ENCODE peak calls at places on chromosomes 4 and X, in five cellular contexts. One of them, this sample, is unnamed.

GRCh38 chr4:112083587-112084347 is 61.5 kb upstream of the FAM241A start:
- DNase-seq in H1: no peak
- DNase-seq in tibial nerve: no peak
- DNase-seq in uterus: no peak
- DNase-seq in testis: no peak
- DNase-seq in this sample: no peak

GRCh38 chrX:10620121-10620699 is at the start of gene MID1:
- DNase-seq in H1: no peak
- DNase-seq in tibial nerve: peak; percentile 30
- DNase-seq in uterus: peak; percentile 72
- DNase-seq in testis: peak; percentile 90
- DNase-seq in this sample: peak; percentile 92

GRCh38 chr4:23853986-23854385 is 35.9 kb downstream of the PPARGC1A start:
- DNase-seq in H1: no peak
- DNase-seq in tibial nerve: no peak
- DNase-seq in uterus: no peak
- DNase-seq in testis: no peak
- DNase-seq in this sample: no peak

GRCh38 chr4:124337874-124338273 is 374.7 kb downstream of the ANKRD50 start:
- DNase-seq in H1: no peak
- DNase-seq in tibial nerve: no peak
- DNase-seq in uterus: peak; percentile 20
- DNase-seq in testis: peak; percentile 57
- DNase-seq in this sample: no peak

GRCh38 chr4:126850286-126850685 is 782.5 kb upstream of the INTU start:
- DNase-seq in H1: no peak
- DNase-seq in tibial nerve: no peak
- DNase-seq in uterus: no peak
- DNase-seq in testis: no peak
- DNase-seq in this sample: no peak

GRCh38 chrX:41116948-41117347 is 31.7 kb downstream of the USP9X start:
- DNase-seq in H1: no peak
- DNase-seq in tibial nerve: no peak
- DNase-seq in uterus: no peak
- DNase-seq in testis: no peak
- DNase-seq in this sample: no peak

GRCh38 chr4:101027721-101028120 is 319.6 kb downstream of the PPP3CA start:
- DNase-seq in H1: no peak
- DNase-seq in tibial nerve: no peak
- DNase-seq in uterus: no peak
- DNase-seq in testis: no peak
- DNase-seq in this sample: no peak

GRCh38 chrX:119541188-119541587 is 24.0 kb downstream of the STEEP1 start:
- DNase-seq in H1: no peak
- DNase-seq in tibial nerve: no peak
- DNase-seq in uterus: no peak
- DNase-seq in testis: no peak
- DNase-seq in this sample: no peak

GRCh38 chr4:154738426-154738825 is 5.4 kb upstream of the LRAT start:
- DNase-seq in H1: no peak
- DNase-seq in tibial nerve: no peak
- DNase-seq in uterus: no peak
- DNase-seq in testis: no peak
- DNase-seq in this sample: no peak

GRCh38 chrX:117989512-117989911 is 127.1 kb downstream of the KLHL13 start:
- DNase-seq in H1: no peak
- DNase-seq in tibial nerve: no peak
- DNase-seq in uterus: no peak
- DNase-seq in testis: no peak
- DNase-seq in this sample: no peak

DNA sequence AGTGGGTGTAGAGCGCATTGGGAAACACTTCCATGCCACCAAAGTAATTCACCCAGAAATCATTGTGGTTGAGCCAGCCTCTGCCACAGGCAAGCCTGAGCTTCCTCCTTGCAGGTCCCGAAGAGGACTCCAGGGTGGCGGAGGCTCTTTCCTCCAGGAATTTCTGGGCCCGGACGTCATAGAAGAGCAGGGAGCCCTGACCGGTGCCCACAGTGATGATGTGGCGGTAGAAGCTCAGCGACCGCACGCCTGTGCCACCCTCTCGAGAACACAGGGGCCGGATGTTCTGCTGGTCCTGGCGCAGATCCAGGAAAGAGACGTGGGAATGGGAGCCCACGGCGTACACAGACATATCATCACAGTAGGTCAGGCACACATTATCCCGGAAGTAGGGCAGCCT is 1.3 kb downstream of the DCAF12L1 start:
- DNase-seq in H1: no peak
- DNase-seq in tibial nerve: no peak
- DNase-seq in uterus: no peak
- DNase-seq in testis: peak; percentile 14
- DNase-seq in this sample: no peak
- H3K4me3 ChIP-seq in H1: no peak overlapping the region
- H3K4me3 ChIP-seq in tibial nerve: no peak overlapping the region
- H3K4me3 ChIP-seq in uterus: no peak overlapping the region
- H3K4me3 ChIP-seq in testis: peak overlapping the region; percentile 63
- H3K4me3 ChIP-seq in this sample: no peak overlapping the region

GRCh38 chr4:134848681-134849080 is 647.1 kb upstream of the PABPC4L start:
- DNase-seq in H1: no peak
- DNase-seq in tibial nerve: no peak
- DNase-seq in uterus: no peak
- DNase-seq in testis: no peak
- DNase-seq in this sample: no peak
- TF ChIP-seq POLR2A in H1: no peak
- TF ChIP-seq POLR2A in tibial nerve: no peak
- TF ChIP-seq POLR2A in uterus: no peak
- TF ChIP-seq POLR2A in testis: no peak
- TF ChIP-seq POLR2A in this sample: no peak

GRCh38 chr4:15951781-15952180 is 11.2 kb downstream of the FGFBP2 start:
- DNase-seq in H1: no peak
- DNase-seq in tibial nerve: no peak
- DNase-seq in uterus: no peak
- DNase-seq in testis: no peak
- DNase-seq in this sample: no peak

GRCh38 chr4:15953625-15954024 is 9.3 kb downstream of the FGFBP2 start:
- DNase-seq in H1: no peak
- DNase-seq in tibial nerve: no peak
- DNase-seq in uterus: no peak
- DNase-seq in testis: no peak
- DNase-seq in this sample: no peak

GRCh38 chr4:15956179-15956850 is 6.7 kb downstream of the FGFBP2 start:
- DNase-seq in H1: no peak
- DNase-seq in tibial nerve: peak; percentile 73
- DNase-seq in uterus: peak; percentile 30
- DNase-seq in testis: peak; percentile 89
- DNase-seq in this sample: peak; percentile 80

GRCh38 chr4:15958562-15958961 is 4.4 kb downstream of the FGFBP2 start:
- DNase-seq in H1: no peak
- DNase-seq in tibial nerve: no peak
- DNase-seq in uterus: no peak
- DNase-seq in testis: no peak
- DNase-seq in this sample: no peak

GRCh38 chr4:15955670-15956069 is 7.3 kb downstream of the FGFBP2 start:
- DNase-seq in H1: no peak
- DNase-seq in tibial nerve: no peak
- DNase-seq in uterus: no peak
- DNase-seq in testis: no peak
- DNase-seq in this sample: no peak
- TF ChIP-seq CTCF in H1: no peak
- TF ChIP-seq CTCF in tibial nerve: no peak
- TF ChIP-seq CTCF in uterus: no peak
- TF ChIP-seq CTCF in testis: no peak
- TF ChIP-seq CTCF in this sample: no peak

GRCh38 chr4:169268951-169269781 is 1.6 kb downstream of the SH3RF1 start:
- DNase-seq in H1: no peak
- DNase-seq in tibial nerve: no peak
- DNase-seq in uterus: no peak
- DNase-seq in testis: no peak
- DNase-seq in this sample: no peak
- H3K4me3 ChIP-seq in H1: peak overlapping the region; percentile 83
- H3K4me3 ChIP-seq in tibial nerve: peak overlapping the region; percentile 96
- H3K4me3 ChIP-seq in uterus: peak overlapping the region; percentile 71
- H3K4me3 ChIP-seq in testis: peak overlapping the region; percentile 95
- H3K4me3 ChIP-seq in this sample: no peak overlapping the region

GRCh38 chrX:45771114-45771513 is 570.4 kb upstream of the DIPK2B start:
- DNase-seq in H1: no peak
- DNase-seq in tibial nerve: no peak
- DNase-seq in uterus: peak; percentile 38
- DNase-seq in testis: no peak
- DNase-seq in this sample: no peak
- TF ChIP-seq POLR2A in H1: no peak
- TF ChIP-seq POLR2A in tibial nerve: no peak
- TF ChIP-seq POLR2A in uterus: no peak
- TF ChIP-seq POLR2A in testis: no peak
- TF ChIP-seq POLR2A in this sample: no peak

GRCh38 chrX:74422576-74423288 is 1.4 kb downstream of the SLC16A2 start:
- DNase-seq in H1: no peak
- DNase-seq in tibial nerve: peak; percentile 20
- DNase-seq in uterus: peak; percentile 63
- DNase-seq in testis: peak; percentile 54
- DNase-seq in this sample: no peak
- TF ChIP-seq CTCF in H1: peak; percentile 32
- TF ChIP-seq CTCF in tibial nerve: no peak
- TF ChIP-seq CTCF in uterus: no peak
- TF ChIP-seq CTCF in testis: no peak
- TF ChIP-seq CTCF in this sample: no peak

GRCh38 chr4:77181737-77182136 is 24.7 kb downstream of the CCNG2 start:
- DNase-seq in H1: no peak
- DNase-seq in tibial nerve: no peak
- DNase-seq in uterus: no peak
- DNase-seq in testis: no peak
- DNase-seq in this sample: no peak

GRCh38 chr4:77184018-77184417 is 27.0 kb downstream of the CCNG2 start:
- DNase-seq in H1: no peak
- DNase-seq in tibial nerve: no peak
- DNase-seq in uterus: no peak
- DNase-seq in testis: no peak
- DNase-seq in this sample: no peak

GRCh38 chr4:77185681-77186080 is 28.7 kb downstream of the CCNG2 start:
- DNase-seq in H1: no peak
- DNase-seq in tibial nerve: no peak
- DNase-seq in uterus: no peak
- DNase-seq in testis: no peak
- DNase-seq in this sample: no peak

GRCh38 chr4:77187231-77187630 is 30.2 kb downstream of the CCNG2 start:
- DNase-seq in H1: no peak
- DNase-seq in tibial nerve: no peak
- DNase-seq in uterus: no peak
- DNase-seq in testis: no peak
- DNase-seq in this sample: no peak

DNA sequence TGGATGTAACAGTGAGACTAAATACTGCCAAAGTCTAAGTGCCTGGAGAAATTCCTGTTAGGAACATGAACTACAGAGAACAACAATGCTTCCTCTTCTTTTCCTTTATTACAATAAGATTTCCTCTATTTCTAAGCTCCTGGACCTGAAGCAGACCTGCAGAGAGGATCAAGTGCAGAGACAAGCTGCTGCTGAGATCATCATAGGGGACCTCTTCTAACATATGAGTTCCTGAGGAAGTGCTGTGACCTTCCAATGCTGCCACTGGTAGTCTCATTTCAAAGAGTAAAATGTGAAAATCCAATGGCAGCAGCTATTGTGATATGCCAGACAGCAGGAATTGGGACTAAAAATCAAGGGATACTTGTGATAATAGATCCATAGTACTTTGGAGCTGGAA is 28.0 kb downstream of the CCNG2 start:
- DNase-seq in H1: no peak
- DNase-seq in tibial nerve: no peak
- DNase-seq in uterus: no peak
- DNase-seq in testis: no peak
- DNase-seq in this sample: no peak
- H3K4me3 ChIP-seq in H1: no peak overlapping the region
- H3K4me3 ChIP-seq in tibial nerve: no peak overlapping the region
- H3K4me3 ChIP-seq in uterus: no peak overlapping the region
- H3K4me3 ChIP-seq in testis: no peak overlapping the region
- H3K4me3 ChIP-seq in this sample: no peak overlapping the region

This sample was measured in lower leg skin.